ENCODE peak calls at places on chromosomes 13 and 19, in seven cellular contexts. I is neural progenitor cell, B is PC-3, A is hepatocyte, Y is GM23338, D is SK-N-SH, Q is MM.1S. L is an unnamed sample.
A peak's percentile ranks its signal among the peaks of the same experiment; 100 is the strongest.

GRCh38 chr13:62431852-62432251 is 1016.2 kb upstream of the PCDH20 start:
- DNase-seq in I (no peak), B (no peak), A (no peak), Y (no peak), D (no peak), Q (no peak), L (no peak)

GRCh38 chr13:51444922-51445321 is 7.9 kb downstream of the INTS6 start:
- DNase-seq in I (no peak), B (peak; percentile 45), A (no peak), Y (peak; percentile 52), D (peak; percentile 29), Q (no peak), L (no peak)

GRCh38 chr13:26460652-26461051 is 96.8 kb upstream of the WASF3 start:
- DNase-seq in I (no peak), B (no peak), A (no peak), Y (no peak), D (no peak), Q (no peak), L (no peak)

GRCh38 chr19:47865166-47865565 is 6.1 kb downstream of the TPRX2 start:
- DNase-seq in I (no peak), B (no peak), A (no peak), Y (no peak), D (no peak), Q (no peak), L (no peak)

GRCh38 chr13:46179576-46180368 is 2.2 kb downstream of the LCP1 start:
- DNase-seq in I (no peak), B (no peak), A (no peak), Y (no peak), D (no peak), Q (no peak), L (peak; percentile 72)

GRCh38 chr19:29988351-29988750 is 46.3 kb downstream of the URI1 start:
- DNase-seq in I (peak; percentile 37), B (no peak), A (no peak), Y (peak; percentile 81), D (no peak), Q (no peak), L (no peak)

GRCh38 chr13:34675626-34676025 is 266.4 kb upstream of the NBEA start:
- DNase-seq in I (no peak), B (no peak), A (no peak), Y (no peak), D (no peak), Q (no peak), L (no peak)

GRCh38 chr19:947707-948533 is 22.1 kb downstream of the ARID3A start:
- DNase-seq in I (no peak), B (no peak), A (peak; percentile 10), Y (no peak), D (no peak), Q (no peak), L (peak; percentile 88)

GRCh38 chr13:101211261-101211660 is 205.0 kb downstream of the NALCN start:
- DNase-seq in I (no peak), B (peak; percentile 76), A (no peak), Y (no peak), D (no peak), Q (no peak), L (no peak)

GRCh38 chr13:31987535-31988170 is 43.9 kb upstream of the FRY start:
- DNase-seq in I (no peak), B (no peak), A (no peak), Y (no peak), D (no peak), Q (no peak), L (no peak)

GRCh38 chr19:55585658-55586339 is 5.2 kb upstream of the ZNF579 start:
- DNase-seq in I (peak; percentile 89), B (no peak), A (peak; percentile 93), Y (peak; percentile 90), D (peak; percentile 93), Q (no peak), L (peak; percentile 43)

GRCh38 chr19:40578442-40578908 is 1.8 kb downstream of the SHKBP1 start:
- DNase-seq in I (peak; percentile 72), B (peak; percentile 23), A (no peak), Y (peak; percentile 96), D (peak; percentile 60), Q (no peak), L (peak; percentile 34)

GRCh38 chr19:3817761-3818160 is 31.6 kb upstream of the MATK start:
- DNase-seq in I (peak; percentile 32), B (no peak), A (no peak), Y (no peak), D (no peak), Q (no peak), L (no peak)

GRCh38 chr13:114286808-114287207 is 5.4 kb downstream of the UPF3A start:
- DNase-seq in I (no peak), B (no peak), A (no peak), Y (no peak), D (no peak), Q (no peak), L (no peak)

GRCh38 chr19:16001481-16002312 is 52.9 kb downstream of the OR10H4 start:
- DNase-seq in I (no peak), B (peak; percentile 15), A (no peak), Y (no peak), D (no peak), Q (peak; percentile 26), L (peak; percentile 8)

GRCh38 chr13:59425211-59425721 is 738.5 kb downstream of the DIAPH3 start:
- DNase-seq in I (no peak), B (no peak), A (no peak), Y (no peak), D (no peak), Q (no peak), L (no peak)

GRCh38 chr13:41546372-41547252 is 89.3 kb downstream of the RGCC start:
- DNase-seq in I (no peak), B (peak; percentile 71), A (no peak), Y (no peak), D (no peak), Q (no peak), L (no peak)

GRCh38 chr19:801030-801860 is 4.0 kb downstream of the PTBP1 start:
- DNase-seq in I (no peak), B (peak; percentile 22), A (no peak), Y (peak; percentile 15), D (peak; percentile 80), Q (no peak), L (no peak)

GRCh38 chr19:21463449-21464105 is 41.8 kb upstream of the ZNF429 start:
- DNase-seq in I (peak; percentile 90), B (peak; percentile 56), A (peak; percentile 89), Y (peak; percentile 98), D (peak; percentile 87), Q (no peak), L (no peak)

GRCh38 chr13:99968521-99969367 is 2.8 kb downstream of the ZIC5 start:
- DNase-seq in I (peak; percentile 70), B (no peak), A (no peak), Y (peak; percentile 68), D (peak; percentile 67), Q (no peak), L (no peak)

GRCh38 chr13:111462221-111462764 is 141.9 kb downstream of the TEX29 start:
- DNase-seq in I (no peak), B (no peak), A (no peak), Y (no peak), D (no peak), Q (no peak), L (no peak)

GRCh38 chr19:45498411-45499195 is at the start of gene PPM1N:
- DNase-seq in I (peak; percentile 84), B (peak; percentile 16), A (peak; percentile 63), Y (peak; percentile 87), D (no peak), Q (no peak), L (peak; percentile 61)

DNA sequence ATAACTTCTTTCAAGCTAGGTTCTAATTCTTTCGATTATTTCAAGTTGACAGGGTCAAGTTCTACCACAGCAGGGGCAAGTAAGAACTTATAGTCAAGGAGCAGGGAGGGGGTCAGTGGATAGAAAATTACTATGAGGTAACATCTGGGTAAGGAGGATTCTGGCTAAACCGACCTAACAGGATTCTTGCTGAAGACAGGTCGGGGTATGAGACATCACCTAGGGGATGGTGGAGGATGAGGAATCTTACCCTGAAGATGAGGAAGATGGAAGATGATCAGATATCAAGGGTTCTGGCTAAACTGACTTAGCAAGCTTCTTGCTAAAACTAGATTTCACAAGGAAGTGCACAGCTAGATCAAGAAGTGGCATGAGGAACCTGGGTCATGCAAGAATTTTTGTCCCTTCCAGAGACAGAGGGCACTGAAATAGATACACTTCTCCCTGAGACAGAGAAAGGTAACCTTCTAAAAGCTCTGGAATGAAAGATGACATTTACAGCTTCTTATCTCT is 9.4 kb upstream of the METTL21C start:
- DNase-seq in I (no peak), B (peak; percentile 51), A (no peak), Y (no peak), D (no peak), Q (no peak), L (no peak)
- TF ChIP-seq CTCF in I (no peak), B (no peak), A (no peak), Y (no peak), D (no peak), Q (no peak), L (no peak)

GRCh38 chr13:93398167-93398566 is 171.6 kb downstream of the GPC6 start:
- DNase-seq in I (no peak), B (no peak), A (no peak), Y (no peak), D (no peak), Q (no peak), L (no peak)
- TF ChIP-seq EZH2phosphoT487 in I (no peak), B (no peak), A (no peak), Y (no peak), D (no peak), Q (no peak), L (no peak)

DNA sequence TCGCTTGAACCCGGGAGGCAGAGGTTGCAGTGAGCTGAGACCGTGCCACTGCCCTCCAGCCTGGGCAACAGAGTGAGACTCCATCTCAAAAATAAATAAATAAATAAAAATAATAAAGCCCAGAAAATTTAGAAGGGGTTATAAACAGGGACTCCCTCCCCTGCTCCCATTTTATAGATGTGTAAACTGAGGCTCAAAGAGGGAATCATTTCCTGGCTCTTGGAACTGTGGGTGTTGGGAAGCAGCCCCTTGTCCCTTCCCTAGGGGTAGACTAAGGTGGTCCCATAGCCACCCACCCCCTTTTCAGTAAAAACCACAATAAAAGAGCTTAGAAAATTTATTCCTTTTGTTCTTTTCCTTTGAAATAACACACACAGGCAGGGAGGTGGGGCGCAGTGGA is 6.2 kb upstream of the SLC25A41 start:
- DNase-seq in I (no peak), B (no peak), A (no peak), Y (no peak), D (no peak), Q (no peak), L (no peak)
- TF ChIP-seq CTCF in I (no peak), B (no peak), A (no peak), Y (no peak), D (no peak), Q (no peak), L (no peak)

GRCh38 chr19:35381318-35381717 is 10.4 kb downstream of the GPR42 start:
- DNase-seq in I (no peak), B (no peak), A (no peak), Y (no peak), D (no peak), Q (no peak), L (no peak)

GRCh38 chr19:35381926-35382325 is 11.1 kb downstream of the GPR42 start:
- DNase-seq in I (no peak), B (no peak), A (no peak), Y (no peak), D (no peak), Q (no peak), L (no peak)

GRCh38 chr19:35378356-35378755 is 7.5 kb downstream of the GPR42 start:
- DNase-seq in I (no peak), B (no peak), A (no peak), Y (no peak), D (no peak), Q (no peak), L (no peak)

GRCh38 chr19:35379992-35380391 is 9.1 kb downstream of the GPR42 start:
- DNase-seq in I (no peak), B (no peak), A (no peak), Y (no peak), D (no peak), Q (no peak), L (no peak)

GRCh38 chr19:35380450-35381124 is 9.7 kb downstream of the GPR42 start:
- DNase-seq in I (no peak), B (no peak), A (peak; percentile 72), Y (no peak), D (no peak), Q (no peak), L (no peak)
- TF ChIP-seq EZH2phosphoT487 in I (no peak), B (no peak), A (no peak), Y (no peak), D (no peak), Q (no peak), L (no peak)

L was measured in OCI-LY7.